ENCODE peak calls at places on chromosomes 5 and 9, in nine cellular contexts. O, M, R, P, X, Y, Q, H and N are unnamed samples. For H3K4me1 and H3K36me3, the result is how much of the 10 kb centered on the place peaks cover.

GRCh38 chr5:1007221-1007680 is 1.4 kb upstream of the NKD2 start:
- DNase-seq in O (peak), M (no peak), R (no peak), P (no peak), X (peak), Y (peak), Q (no peak), H (no peak), N (no peak)

GRCh38 chr5:167339205-167339604 is 952.2 kb upstream of the WWC1 start:
- DNase-seq in O (no peak), M (no peak), R (no peak), P (no peak), X (no peak), Y (no peak), Q (no peak), H (no peak), N (no peak)

GRCh38 chr9:114072181-114073140 is 5.6 kb downstream of the AMBP start:
- DNase-seq in O (peak), M (peak), R (peak), P (no peak), X (no peak), Y (no peak), Q (no peak), H (no peak), N (peak)

GRCh38 chr5:116370886-116371285 is 203.7 kb downstream of the SEMA6A start:
- DNase-seq in O (no peak), M (no peak), R (no peak), P (no peak), X (no peak), Y (no peak), Q (no peak), H (no peak), N (no peak)

GRCh38 chr5:171855798-171856772 is 70.5 kb downstream of the SMIM23 start:
- DNase-seq in O (no peak), M (no peak), R (no peak), P (no peak), X (no peak), Y (no peak), Q (no peak), H (no peak), N (no peak)

GRCh38 chr5:96288166-96288844 is 144.7 kb downstream of the PCSK1 start:
- DNase-seq in O (no peak), M (no peak), R (no peak), P (no peak), X (no peak), Y (no peak), Q (no peak), H (no peak), N (no peak)

GRCh38 chr9:12702160-12702758 is 9.1 kb downstream of the TYRP1 start:
- DNase-seq in O (peak), M (no peak), R (peak), P (no peak), X (no peak), Y (peak), Q (peak), H (no peak), N (peak)

GRCh38 chr9:86843182-86843581 is 104.1 kb downstream of the GAS1 start:
- DNase-seq in O (no peak), M (no peak), R (no peak), P (no peak), X (no peak), Y (no peak), Q (no peak), H (no peak), N (peak)

GRCh38 chr5:169856571-169856970 is 123.7 kb downstream of the INSYN2B start:
- DNase-seq in O (no peak), M (no peak), R (no peak), P (no peak), X (no peak), Y (no peak), Q (no peak), H (no peak), N (no peak)

GRCh38 chr5:148897842-148898241 is 71.4 kb downstream of the ADRB2 start:
- DNase-seq in O (no peak), M (no peak), R (no peak), P (no peak), X (no peak), Y (no peak), Q (no peak), H (no peak), N (no peak)

GRCh38 chr5:15902050-15902449 is 277.5 kb downstream of the MARCHF11 start:
- DNase-seq in O (no peak), M (no peak), R (no peak), P (no peak), X (no peak), Y (no peak), Q (no peak), H (no peak), N (no peak)

GRCh38 chr9:78812665-78813064 is 515.7 kb downstream of the PSAT1 start:
- DNase-seq in O (no peak), M (no peak), R (no peak), P (no peak), X (no peak), Y (no peak), Q (no peak), H (no peak), N (no peak)

GRCh38 chr5:59124983-59125960 is 542.4 kb downstream of the RAB3C start:
- DNase-seq in O (no peak), M (no peak), R (no peak), P (no peak), X (no peak), Y (no peak), Q (no peak), H (no peak), N (no peak)

GRCh38 chr5:66956439-66956838 is 240.2 kb downstream of the CD180 start:
- DNase-seq in O (no peak), M (no peak), R (no peak), P (no peak), X (no peak), Y (no peak), Q (no peak), H (no peak), N (no peak)

GRCh38 chr9:20732118-20732517 is 48.1 kb downstream of the FOCAD start:
- DNase-seq in O (no peak), M (no peak), R (no peak), P (no peak), X (no peak), Y (no peak), Q (no peak), H (no peak), N (no peak)

GRCh38 chr5:157548513-157549282 is 26.9 kb downstream of the ADAM19 start:
- DNase-seq in O (no peak), M (no peak), R (no peak), P (no peak), X (no peak), Y (no peak), Q (no peak), H (no peak), N (no peak)

GRCh38 chr5:68884893-68885292 is 208.9 kb upstream of the SLC30A5 start:
- DNase-seq in O (no peak), M (no peak), R (no peak), P (no peak), X (no peak), Y (no peak), Q (no peak), H (no peak), N (no peak)

GRCh38 chr9:96249746-96250145 is 52.2 kb downstream of the HSD17B3 start:
- DNase-seq in O (no peak), M (no peak), R (no peak), P (no peak), X (no peak), Y (no peak), Q (no peak), H (no peak), N (no peak)

GRCh38 chr5:176401281-176402205 is 13.0 kb downstream of the HIGD2A start:
- DNase-seq in O (peak), M (no peak), R (no peak), P (no peak), X (no peak), Y (no peak), Q (no peak), H (no peak), N (no peak)

GRCh38 chr9:16337322-16338029 is 533.0 kb downstream of the BNC2 start:
- DNase-seq in O (no peak), M (no peak), R (no peak), P (no peak), X (no peak), Y (peak), Q (no peak), H (no peak), N (no peak)

GRCh38 chr5:160555836-160556660 is 134.4 kb downstream of the PTTG1 start:
- DNase-seq in O (no peak), M (no peak), R (no peak), P (no peak), X (no peak), Y (no peak), Q (no peak), H (no peak), N (no peak)

GRCh38 chr5:151047814-151048425 is 27.5 kb downstream of the GPX3 start:
- DNase-seq in O (no peak), M (no peak), R (peak), P (peak), X (no peak), Y (no peak), Q (no peak), H (no peak), N (no peak)

GRCh38 chr9:84375954-84376353 is 35.4 kb upstream of the SLC28A3 start:
- DNase-seq in O (no peak), M (no peak), R (no peak), P (no peak), X (no peak), Y (no peak), Q (no peak), H (no peak), N (no peak)

GRCh38 chr9:83062653-83063527 is at the start of gene RASEF:
- DNase-seq in O (no peak), M (no peak), R (peak), P (no peak), X (no peak), Y (no peak), Q (peak), H (no peak), N (peak)

GRCh38 chr9:16637938-16638337 is 232.5 kb downstream of the BNC2 start:
- DNase-seq in O (no peak), M (no peak), R (no peak), P (no peak), X (no peak), Y (no peak), Q (no peak), H (no peak), N (no peak)

GRCh38 chr9:126016579-126017290 is 269.6 kb downstream of the PBX3 start:
- DNase-seq in O (no peak), M (no peak), R (peak), P (no peak), X (no peak), Y (no peak), Q (no peak), H (no peak), N (no peak)

GRCh38 chr5:168114444-168115017 is 176.9 kb upstream of the WWC1 start:
- DNase-seq in O (peak), M (no peak), R (no peak), P (peak), X (peak), Y (no peak), Q (no peak), H (no peak), N (no peak)

GRCh38 chr5:89097103-89097502 is 214.1 kb upstream of the MEF2C start:
- DNase-seq in O (no peak), M (no peak), R (no peak), P (no peak), X (no peak), Y (no peak), Q (no peak), H (no peak), N (no peak)

GRCh38 chr5:124628721-124629596 is 117.5 kb downstream of the ZNF608 start:
- DNase-seq in O (peak), M (no peak), R (peak), P (no peak), X (no peak), Y (peak), Q (no peak), H (peak), N (peak)

GRCh38 chr5:65152131-65152530 is 329.6 kb downstream of the ADAMTS6 start:
- DNase-seq in O (no peak), M (no peak), R (no peak), P (no peak), X (no peak), Y (no peak), Q (no peak), H (no peak), N (no peak)

GRCh38 chr5:92364986-92365550 is 982.0 kb upstream of the ARRDC3 start:
- DNase-seq in O (peak), M (no peak), R (no peak), P (no peak), X (no peak), Y (no peak), Q (no peak), H (no peak), N (peak)

GRCh38 chr5:84480873-84481637 is 96.4 kb upstream of the EDIL3 start:
- DNase-seq in O (no peak), M (no peak), R (no peak), P (no peak), X (no peak), Y (no peak), Q (no peak), H (no peak), N (no peak)

GRCh38 chr9:107738789-107739188 is 249.2 kb upstream of the KLF4 start:
- DNase-seq in O (no peak), M (no peak), R (no peak), P (no peak), X (no peak), Y (no peak), Q (no peak), H (no peak), N (no peak)

GRCh38 chr9:107735821-107736220 is 246.3 kb upstream of the KLF4 start:
- DNase-seq in O (no peak), M (no peak), R (no peak), P (no peak), X (no peak), Y (no peak), Q (no peak), H (no peak), N (no peak)

GRCh38 chr9:107739601-107740082 is 250.1 kb upstream of the KLF4 start:
- DNase-seq in O (peak), M (no peak), R (peak), P (no peak), X (no peak), Y (peak), Q (no peak), H (no peak), N (peak)

GRCh38 chr9:107737987-107738743 is 248.6 kb upstream of the KLF4 start:
- DNase-seq in O (peak), M (no peak), R (peak), P (no peak), X (no peak), Y (peak), Q (no peak), H (peak), N (peak)

DNA sequence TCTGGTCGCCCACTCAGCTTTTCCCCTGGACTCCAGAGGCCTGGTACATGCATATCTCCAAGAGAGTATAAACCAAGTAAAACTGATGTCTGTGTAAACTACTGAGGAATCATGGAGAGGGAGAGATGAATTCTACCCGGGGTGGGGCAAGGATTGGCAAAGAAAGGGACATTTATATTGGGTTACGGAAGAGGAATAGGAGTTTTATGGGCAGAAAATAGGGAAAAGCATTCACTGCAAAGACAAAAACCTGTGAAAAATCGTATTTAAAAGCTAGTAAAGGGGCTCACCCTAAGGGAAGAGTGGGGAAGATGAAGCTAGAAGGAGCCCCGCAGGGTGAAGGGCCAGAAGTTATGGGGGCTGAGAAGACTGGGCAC is 248.0 kb upstream of the KLF4 start:
- DNase-seq in O (no peak), M (no peak), R (no peak), P (no peak), X (no peak), Y (no peak), Q (no peak), H (no peak), N (no peak)
- H3K4me1 ChIP-seq in O (under half), M (under half), R (under half), P (under half), X (under half), Y (under half), Q (under half), H (under half), N (under half)

GRCh38 chr9:130522233-130522808 is 57.1 kb upstream of the FUBP3 start:
- DNase-seq in O (no peak), M (no peak), R (no peak), P (no peak), X (no peak), Y (no peak), Q (no peak), H (no peak), N (no peak)
- H3K27ac ChIP-seq in O (no peak), M (no peak), R (no peak), P (no peak), X (no peak), Y (no peak), Q (no peak), H (no peak), N (no peak)

GRCh38 chr9:99457981-99458380 is 235.9 kb downstream of the SEC61B start:
- DNase-seq in O (no peak), M (no peak), R (no peak), P (no peak), X (no peak), Y (no peak), Q (no peak), H (no peak), N (no peak)
- H3K36me3 ChIP-seq in O (under half), M (under half), R (under half), P (under half), X (under half), Y (under half), Q (under half), H (under half), N (under half)

GRCh38 chr9:137301086-137301947 is 754 bp downstream of the NRARP start:
- DNase-seq in O (peak), M (no peak), R (peak), P (no peak), X (no peak), Y (no peak), Q (peak), H (no peak), N (peak)
- H3K4me1 ChIP-seq in O (under half), M (under half), R (under half), P (half or more), X (under half), Y (under half), Q (half or more), H (under half), N (under half)